ENCODE peak calls at places on chromosomes 6 and 20, in five cellular contexts. C is activated CD4-positive, alpha-beta T cell treated with anti-CD3 and anti-CD28 coated beads for 24 hours; H is lower leg skin; A is amygdala; Q is mesendoderm. F is an unnamed sample.

GRCh38 chr6:164108869-164109769 is 694.6 kb downstream of the QKI start:
- DNase-seq in C (no peak), H (peak), Q (no peak), A (no peak), F (no peak)

GRCh38 chr6:71400852-71401251 is 112.2 kb downstream of the OGFRL1 start:
- DNase-seq in A (no peak), Q (no peak), H (no peak), C (no peak), F (no peak)

GRCh38 chr6:55898342-55898741 is 23.0 kb upstream of the BMP5 start:
- DNase-seq in A (no peak), Q (no peak), H (no peak), C (no peak), F (no peak)

GRCh38 chr20:58719258-58719657 is 26.7 kb downstream of the NPEPL1 start:
- DNase-seq in Q (no peak), C (no peak), A (no peak), H (peak), F (no peak)

GRCh38 chr6:57262901-57263694 is 41.0 kb upstream of the RAB23 start:
- DNase-seq in Q (no peak), H (no peak), C (no peak), A (no peak), F (no peak)

GRCh38 chr6:149913085-149913484 is 9.8 kb downstream of the RAET1G start:
- DNase-seq in Q (no peak), A (no peak), C (no peak), H (peak), F (no peak)

GRCh38 chr6:53833147-53833546 is 38.3 kb downstream of the LRRC1 start:
- DNase-seq in A (no peak), Q (no peak), C (no peak), H (no peak), F (no peak)

GRCh38 chr20:23293689-23294088 is 56.9 kb upstream of the NXT1 start:
- DNase-seq in H (peak), A (no peak), C (no peak), Q (no peak), F (no peak)

GRCh38 chr6:170179925-170180324 is 111.0 kb downstream of the DLL1 start:
- DNase-seq in A (no peak), Q (no peak), H (no peak), C (no peak), F (no peak)

GRCh38 chr20:58710481-58711265 is 18.1 kb downstream of the NPEPL1 start:
- DNase-seq in H (peak), C (no peak), A (no peak), Q (no peak), F (peak)

GRCh38 chr6:14074723-14075503 is 42.7 kb upstream of the CD83 start:
- DNase-seq in A (no peak), C (no peak), Q (peak), H (no peak), F (peak)

GRCh38 chr6:10453596-10453995 is 38.7 kb upstream of the TFAP2A start:
- DNase-seq in Q (no peak), H (no peak), A (no peak), C (no peak), F (no peak)

GRCh38 chr20:39424923-39425678 is 463.0 kb downstream of the DHX35 start:
- DNase-seq in C (no peak), H (no peak), A (no peak), Q (no peak), F (no peak)

GRCh38 chr6:797479-798077 is 104.6 kb upstream of the EXOC2 start:
- DNase-seq in C (no peak), Q (peak), A (no peak), H (no peak), F (no peak)